ENCODE peak calls at places on chromosomes 3 and 15, in ten cellular contexts. One of them, this sample, is unnamed.

GRCh38 chr3:171770689-171771620 is 39.3 kb downstream of the PLD1 start:
- DNase-seq in NCI-H1105 treated with DMSO at 0.1 percent for 48 hours: no peak
- DNase-seq in cardiac fibroblast: peak; percentile 94
- DNase-seq in EL: peak; percentile 53
- DNase-seq in GM12878: peak; percentile 48
- DNase-seq in DMS153: peak; percentile 59
- DNase-seq in ovary: peak; percentile 54
- DNase-seq in fibroblast of pulmonary artery: peak; percentile 93
- DNase-seq in EH: peak; percentile 72
- DNase-seq in activated CD8-positive, alpha-beta memory T cell treated with anti-CD3 and anti-CD28 coated beads, Interleukin-2, amount 10 ng/mL, durations not matched to agents 7 days and 5 days: no peak
- DNase-seq in this sample: no peak

GRCh38 chr3:190644035-190644434 is 130.2 kb downstream of the IL1RAP start:
- DNase-seq in ovary: no peak
- DNase-seq in EH: no peak
- DNase-seq in EL: no peak
- DNase-seq in DMS153: no peak
- DNase-seq in cardiac fibroblast: no peak
- DNase-seq in fibroblast of pulmonary artery: no peak
- DNase-seq in activated CD8-positive, alpha-beta memory T cell treated with anti-CD3 and anti-CD28 coated beads, Interleukin-2, amount 10 ng/mL, durations not matched to agents 7 days and 5 days: no peak
- DNase-seq in GM12878: no peak
- DNase-seq in NCI-H1105 treated with DMSO at 0.1 percent for 48 hours: no peak
- DNase-seq in this sample: no peak

GRCh38 chr15:31341501-31342195 is 15.0 kb downstream of the KLF13 start:
- DNase-seq in activated CD8-positive, alpha-beta memory T cell treated with anti-CD3 and anti-CD28 coated beads, Interleukin-2, amount 10 ng/mL, durations not matched to agents 7 days and 5 days: no peak
- DNase-seq in ovary: no peak
- DNase-seq in EH: no peak
- DNase-seq in EL: no peak
- DNase-seq in NCI-H1105 treated with DMSO at 0.1 percent for 48 hours: peak; percentile 33
- DNase-seq in GM12878: no peak
- DNase-seq in fibroblast of pulmonary artery: no peak
- DNase-seq in DMS153: no peak
- DNase-seq in cardiac fibroblast: no peak
- DNase-seq in this sample: peak; percentile 34

GRCh38 chr3:189727191-189727590 is 96.0 kb downstream of the TP63 start:
- DNase-seq in DMS153: no peak
- DNase-seq in NCI-H1105 treated with DMSO at 0.1 percent for 48 hours: no peak
- DNase-seq in cardiac fibroblast: no peak
- DNase-seq in GM12878: no peak
- DNase-seq in activated CD8-positive, alpha-beta memory T cell treated with anti-CD3 and anti-CD28 coated beads, Interleukin-2, amount 10 ng/mL, durations not matched to agents 7 days and 5 days: no peak
- DNase-seq in EH: no peak
- DNase-seq in EL: no peak
- DNase-seq in fibroblast of pulmonary artery: no peak
- DNase-seq in ovary: no peak
- DNase-seq in this sample: no peak

GRCh38 chr3:167148121-167148520 is 232.0 kb downstream of the ZBBX start:
- DNase-seq in EL: no peak
- DNase-seq in NCI-H1105 treated with DMSO at 0.1 percent for 48 hours: no peak
- DNase-seq in GM12878: no peak
- DNase-seq in activated CD8-positive, alpha-beta memory T cell treated with anti-CD3 and anti-CD28 coated beads, Interleukin-2, amount 10 ng/mL, durations not matched to agents 7 days and 5 days: no peak
- DNase-seq in fibroblast of pulmonary artery: no peak
- DNase-seq in cardiac fibroblast: no peak
- DNase-seq in DMS153: no peak
- DNase-seq in EH: no peak
- DNase-seq in ovary: no peak
- DNase-seq in this sample: no peak

GRCh38 chr3:94311651-94312050 is 248.8 kb downstream of the NSUN3 start:
- DNase-seq in EH: no peak
- DNase-seq in fibroblast of pulmonary artery: no peak
- DNase-seq in NCI-H1105 treated with DMSO at 0.1 percent for 48 hours: no peak
- DNase-seq in DMS153: no peak
- DNase-seq in ovary: no peak
- DNase-seq in cardiac fibroblast: no peak
- DNase-seq in EL: no peak
- DNase-seq in activated CD8-positive, alpha-beta memory T cell treated with anti-CD3 and anti-CD28 coated beads, Interleukin-2, amount 10 ng/mL, durations not matched to agents 7 days and 5 days: no peak
- DNase-seq in GM12878: no peak
- DNase-seq in this sample: no peak

GRCh38 chr15:61228025-61228901 is 839 bp downstream of the RORA start:
- DNase-seq in GM12878: no peak
- DNase-seq in cardiac fibroblast: peak; percentile 40
- DNase-seq in ovary: no peak
- DNase-seq in DMS153: no peak
- DNase-seq in NCI-H1105 treated with DMSO at 0.1 percent for 48 hours: peak; percentile 57
- DNase-seq in fibroblast of pulmonary artery: peak; percentile 36
- DNase-seq in activated CD8-positive, alpha-beta memory T cell treated with anti-CD3 and anti-CD28 coated beads, Interleukin-2, amount 10 ng/mL, durations not matched to agents 7 days and 5 days: no peak
- DNase-seq in EL: peak; percentile 31
- DNase-seq in EH: peak; percentile 31
- DNase-seq in this sample: no peak

GRCh38 chr3:63911395-63911900 is 735 bp downstream of the SCAANT1 start:
- DNase-seq in DMS153: no peak
- DNase-seq in cardiac fibroblast: no peak
- DNase-seq in GM12878: no peak
- DNase-seq in fibroblast of pulmonary artery: no peak
- DNase-seq in ovary: no peak
- DNase-seq in EL: no peak
- DNase-seq in activated CD8-positive, alpha-beta memory T cell treated with anti-CD3 and anti-CD28 coated beads, Interleukin-2, amount 10 ng/mL, durations not matched to agents 7 days and 5 days: no peak
- DNase-seq in NCI-H1105 treated with DMSO at 0.1 percent for 48 hours: peak; percentile 45
- DNase-seq in EH: no peak
- DNase-seq in this sample: no peak

GRCh38 chr3:62562017-62562416 is 188.7 kb upstream of the FEZF2 start:
- DNase-seq in DMS153: no peak
- DNase-seq in ovary: no peak
- DNase-seq in EL: peak; percentile 82
- DNase-seq in EH: peak; percentile 92
- DNase-seq in fibroblast of pulmonary artery: peak; percentile 89
- DNase-seq in NCI-H1105 treated with DMSO at 0.1 percent for 48 hours: no peak
- DNase-seq in cardiac fibroblast: peak; percentile 86
- DNase-seq in GM12878: no peak
- DNase-seq in activated CD8-positive, alpha-beta memory T cell treated with anti-CD3 and anti-CD28 coated beads, Interleukin-2, amount 10 ng/mL, durations not matched to agents 7 days and 5 days: no peak
- DNase-seq in this sample: no peak

GRCh38 chr3:12005951-12006625 is 1.9 kb downstream of the SYN2 start:
- DNase-seq in NCI-H1105 treated with DMSO at 0.1 percent for 48 hours: no peak
- DNase-seq in EL: no peak
- DNase-seq in GM12878: no peak
- DNase-seq in ovary: no peak
- DNase-seq in DMS153: no peak
- DNase-seq in fibroblast of pulmonary artery: no peak
- DNase-seq in EH: peak; percentile 1
- DNase-seq in cardiac fibroblast: no peak
- DNase-seq in activated CD8-positive, alpha-beta memory T cell treated with anti-CD3 and anti-CD28 coated beads, Interleukin-2, amount 10 ng/mL, durations not matched to agents 7 days and 5 days: no peak
- DNase-seq in this sample: no peak